ENCODE peak calls at places on chromosomes 7 and 10, in six cellular contexts. N is RCC 7860; M is activated T-helper 1 cell treated with anti-CD3 and anti-CD28 coated beads, Interleukin-2, amount 50 U/mL, for 16 hours; B is hypothalamus; S is stimulated activated CD8-positive, alpha-beta memory T cell treated with anti-CD3 and anti-CD28 coated beads, Interleukin-7, amount 100 ng/mL, for 4 hours; F is HL-60. P is an unnamed sample.

GRCh38 chr10:95440756-95441546 is 120.2 kb downstream of the SORBS1 start:
- DNase-seq in N (peak), M (no peak), B (no peak), S (no peak), F (no peak), P (no peak)

GRCh38 chr7:55131421-55131929 is 112.7 kb downstream of the EGFR start:
- DNase-seq in N (no peak), M (no peak), B (no peak), S (no peak), F (no peak), P (no peak)

GRCh38 chr7:131692131-131692960 is 135.9 kb upstream of the PODXL start:
- DNase-seq in N (peak), M (no peak), B (no peak), S (no peak), F (peak), P (peak)

GRCh38 chr7:88040694-88041093 is 106.6 kb downstream of the ADAM22 start:
- DNase-seq in N (peak), M (no peak), B (no peak), S (no peak), F (no peak), P (no peak)

GRCh38 chr10:13816195-13816926 is 229.6 kb downstream of the PRPF18 start:
- DNase-seq in N (peak), M (no peak), B (no peak), S (no peak), F (no peak), P (no peak)

GRCh38 chr7:19108985-19109946 is 8.2 kb downstream of the TWIST1 start:
- DNase-seq in N (no peak), M (no peak), B (no peak), S (no peak), F (no peak), P (no peak)

GRCh38 chr7:151711906-151712771 is 164.8 kb downstream of the PRKAG2 start:
- DNase-seq in N (peak), M (no peak), B (no peak), S (no peak), F (no peak), P (no peak)

GRCh38 chr7:472640-472957 is 47.0 kb downstream of the PDGFA start:
- DNase-seq in N (no peak), M (no peak), B (no peak), S (no peak), F (no peak), P (no peak)

GRCh38 chr10:15333909-15334649 is 37.0 kb downstream of the FAM171A1 start:
- DNase-seq in N (peak), M (no peak), B (no peak), S (no peak), F (no peak), P (no peak)

GRCh38 chr7:159154243-159154642 is 9.6 kb upstream of the VIPR2 start:
- DNase-seq in N (no peak), M (no peak), B (no peak), S (no peak), F (no peak), P (no peak)

GRCh38 chr7:1505731-1506550 is 1.8 kb upstream of the INTS1 start:
- DNase-seq in N (no peak), M (no peak), B (no peak), S (no peak), F (peak), P (no peak)

GRCh38 chr10:119251315-119251708 is 43.9 kb downstream of the GRK5 start:
- DNase-seq in N (no peak), M (no peak), B (no peak), S (no peak), F (no peak), P (no peak)

GRCh38 chr7:69596056-69596455 is 2.2 kb upstream of the AUTS2 start:
- DNase-seq in N (no peak), M (no peak), B (no peak), S (no peak), F (no peak), P (no peak)

GRCh38 chr10:109912335-109913282 is 10.7 kb downstream of the XPNPEP1 start:
- DNase-seq in N (peak), M (no peak), B (no peak), S (no peak), F (no peak), P (no peak)

GRCh38 chr7:86958380-86958779 is 101.1 kb downstream of the ELAPOR2 start:
- DNase-seq in N (no peak), M (no peak), B (no peak), S (no peak), F (no peak), P (no peak)

GRCh38 chr7:31096882-31097258 is 44.8 kb downstream of the ADCYAP1R1 start:
- DNase-seq in N (no peak), M (no peak), B (no peak), S (no peak), F (no peak), P (no peak)